ENCODE peak calls at places on chromosomes 6 and 20, in nine cellular contexts. W, X, N, Q, K, E, C, I and B are unnamed samples.

GRCh38 chr6:4941782-4942672 is 61.8 kb downstream of the RPP40 start:
- DNase-seq in X (peak; percentile 25), E (no peak), Q (peak; percentile 96), K (peak; percentile 97), I (no peak), C (peak; percentile 90), N (peak; percentile 81), W (no peak), B (no peak)

GRCh38 chr20:50744143-50744792 is 12.9 kb downstream of the PARD6B start:
- DNase-seq in W (peak; percentile 77), E (peak; percentile 53), Q (peak; percentile 88), K (peak; percentile 86), I (peak; percentile 68), X (peak; percentile 71), C (no peak), N (peak; percentile 86), B (no peak)

GRCh38 chr6:15621203-15622044 is 41.4 kb downstream of the DTNBP1 start:
- DNase-seq in X (peak; percentile 34), W (no peak), K (no peak), E (peak; percentile 35), C (no peak), Q (peak; percentile 30), N (peak; percentile 37), I (peak; percentile 20), B (peak; percentile 81)

GRCh38 chr6:116287668-116288282 is 8.0 kb upstream of the TSPYL1 start:
- DNase-seq in W (no peak), E (no peak), K (peak; percentile 59), Q (peak; percentile 74), C (peak; percentile 43), I (no peak), N (peak; percentile 58), X (no peak), B (no peak)

GRCh38 chr20:3752386-3752759 is 15.2 kb downstream of the ADISSP start:
- DNase-seq in X (no peak), N (no peak), E (no peak), I (no peak), K (no peak), W (no peak), Q (no peak), C (no peak), B (no peak)

GRCh38 chr6:489762-490161 is 98.2 kb downstream of the IRF4 start:
- DNase-seq in X (no peak), K (no peak), Q (no peak), C (no peak), I (no peak), W (no peak), E (no peak), N (no peak), B (no peak)

GRCh38 chr6:161368514-161368913 is 94.7 kb upstream of the AGPAT4 start:
- DNase-seq in E (no peak), K (no peak), W (no peak), Q (no peak), X (no peak), N (no peak), I (no peak), C (no peak), B (no peak)

GRCh38 chr6:43477235-43478007 is at the start of gene TJAP1:
- DNase-seq in C (peak; percentile 88), E (peak; percentile 97), Q (peak; percentile 78), K (peak; percentile 85), I (peak; percentile 96), W (peak; percentile 92), N (peak; percentile 94), X (peak; percentile 93), B (peak; percentile 96)

GRCh38 chr6:113969888-113970807 is 800 bp downstream of the HDAC2 start:
- DNase-seq in K (peak; percentile 52), N (peak; percentile 67), X (peak; percentile 54), Q (peak; percentile 35), C (peak; percentile 29), W (peak; percentile 48), E (peak; percentile 76), I (peak; percentile 68), B (peak; percentile 86)

GRCh38 chr6:118444796-118445195 is 103.3 kb upstream of the PLN start:
- DNase-seq in W (no peak), Q (no peak), E (no peak), C (no peak), X (no peak), I (no peak), N (no peak), K (no peak), B (no peak)
- H3K9me3 ChIP-seq in W (no peaks in the 10 kb centered on the region), Q (no peaks in the 10 kb centered on the region), E (peaks cover 50% of the 10 kb centered on the region), C (no peaks in the 10 kb centered on the region), X (no peaks in the 10 kb centered on the region), I (peaks cover 24% of the 10 kb centered on the region), N (peaks cover 4% of the 10 kb centered on the region), K (no peaks in the 10 kb centered on the region), B (peaks cover 4% of the 10 kb centered on the region)

DNA sequence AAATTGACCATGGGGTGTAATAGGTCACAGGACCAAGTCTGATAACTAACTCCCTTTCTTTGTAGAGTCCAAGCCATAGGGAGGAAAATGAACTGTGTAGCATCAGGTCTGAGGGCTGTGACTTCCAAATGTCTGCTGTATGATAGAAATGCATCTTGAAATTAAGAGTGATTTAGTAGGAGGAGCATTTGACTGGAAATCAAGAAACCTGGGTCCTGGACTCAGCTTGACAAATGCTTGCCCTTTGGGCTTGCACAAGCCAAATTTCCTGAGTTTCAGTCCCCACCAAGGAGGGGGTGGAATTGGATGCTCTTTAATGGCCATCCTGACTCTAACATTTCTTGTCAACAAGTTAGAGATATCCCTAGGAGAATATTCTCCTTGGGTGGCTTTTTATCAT is 187.0 kb downstream of the PDE7B start:
- DNase-seq in W (no peak), I (no peak), E (no peak), X (no peak), Q (no peak), K (no peak), N (no peak), C (no peak), B (no peak)
- H3K4me3 ChIP-seq in W (no peak overlapping the region), I (peak overlapping the region; percentile 14), E (no peak overlapping the region), X (peak overlapping the region; percentile 38), Q (peak overlapping the region; percentile 88), K (peak overlapping the region; percentile 77), N (no peak overlapping the region), C (no peak overlapping the region), B (peak overlapping the region; percentile 44)

GRCh38 chr6:23499549-23499948 is 626.5 kb upstream of the NRSN1 start:
- DNase-seq in K (no peak), Q (no peak), W (no peak), N (no peak), E (no peak), X (no peak), C (no peak), I (no peak), B (no peak)

GRCh38 chr6:23498013-23498412 is 628.0 kb upstream of the NRSN1 start:
- DNase-seq in Q (peak; percentile 60), N (no peak), W (no peak), I (no peak), X (no peak), E (no peak), C (no peak), K (peak; percentile 48), B (no peak)

GRCh38 chr6:23494367-23494766 is 631.6 kb upstream of the NRSN1 start:
- DNase-seq in W (no peak), E (no peak), N (no peak), Q (no peak), K (no peak), C (no peak), I (no peak), X (no peak), B (no peak)
- TF ChIP-seq CTCF in W (no peak), E (no peak), N (no peak), Q (no peak), K (no peak), C (no peak), I (no peak), X (no peak), B (no peak)

GRCh38 chr6:27546522-27546921 is 73.6 kb upstream of the ZNF184 start:
- DNase-seq in W (no peak), I (no peak), X (no peak), E (no peak), N (no peak), C (no peak), Q (no peak), K (no peak), B (no peak)
- H3K9me3 ChIP-seq in W (no peaks in the 10 kb centered on the region), I (no peaks in the 10 kb centered on the region), X (no peaks in the 10 kb centered on the region), E (no peaks in the 10 kb centered on the region), N (no peaks in the 10 kb centered on the region), C (no peaks in the 10 kb centered on the region), Q (no peaks in the 10 kb centered on the region), K (no peaks in the 10 kb centered on the region), B (no peaks in the 10 kb centered on the region)

GRCh38 chr20:48782901-48783308 is 44.9 kb downstream of the PREX1 start:
- DNase-seq in Q (no peak), K (no peak), I (no peak), W (no peak), C (no peak), E (peak; percentile 6), N (no peak), X (no peak), B (peak; percentile 17)

GRCh38 chr20:48785256-48785655 is 42.5 kb downstream of the PREX1 start:
- DNase-seq in C (no peak), E (no peak), I (no peak), Q (no peak), W (no peak), K (no peak), N (no peak), X (no peak), B (peak; percentile 32)

GRCh38 chr20:48785801-48786200 is 42.0 kb downstream of the PREX1 start:
- DNase-seq in N (no peak), W (no peak), E (no peak), I (no peak), Q (no peak), X (no peak), C (no peak), K (no peak), B (peak; percentile 47)

GRCh38 chr20:48783533-48784272 is 44.1 kb downstream of the PREX1 start:
- DNase-seq in X (no peak), N (peak; percentile 33), C (no peak), W (no peak), K (peak; percentile 21), E (peak; percentile 7), I (no peak), Q (peak; percentile 22), B (peak; percentile 37)

GRCh38 chr20:48784273-48784641 is 43.5 kb downstream of the PREX1 start:
- DNase-seq in C (no peak), N (no peak), K (no peak), E (no peak), W (no peak), Q (no peak), X (no peak), I (no peak), B (no peak)
- H3K4me3 ChIP-seq in C (no peak overlapping the region), N (no peak overlapping the region), K (no peak overlapping the region), E (no peak overlapping the region), W (no peak overlapping the region), Q (no peak overlapping the region), X (no peak overlapping the region), I (no peak overlapping the region), B (no peak overlapping the region)